ENCODE peak calls at places on chromosomes 1 and 21, in nine cellular contexts. S is fibroblast of lung; P is PC-9; R is CD8-positive, alpha-beta T cell; X is colonic mucosa; A is OCI-LY7; T is cardiac muscle cell; C is A549; G is neural progenitor cell. J is an unnamed sample. For H3K9me3, the result is how much of the 10 kb centered on the place peaks cover.

GRCh38 chr1:31788825-31789256 is 24.7 kb upstream of the ADGRB2 start:
- DNase-seq in S (peak), P (peak), R (no peak), X (no peak), A (peak), T (peak), C (no peak), G (no peak), J (no peak)

GRCh38 chr1:173062156-173062938 is 11.6 kb upstream of the TNFSF18 start:
- DNase-seq in S (peak), P (peak), R (no peak), X (no peak), A (no peak), T (peak), C (no peak), G (no peak), J (no peak)

GRCh38 chr1:44713321-44713781 is 17.6 kb downstream of the RNU5D-1 start:
- DNase-seq in S (no peak), P (peak), R (no peak), X (no peak), A (peak), T (no peak), C (no peak), G (no peak), J (no peak)

GRCh38 chr1:177849130-177849529 is 120.7 kb downstream of the SEC16B start:
- DNase-seq in S (peak), P (no peak), R (no peak), X (no peak), A (no peak), T (peak), C (no peak), G (no peak), J (no peak)

GRCh38 chr1:154951901-154952657 is 3.8 kb downstream of the PBXIP1 start:
- DNase-seq in S (no peak), P (no peak), R (peak), X (no peak), A (peak), T (no peak), C (no peak), G (no peak), J (no peak)

GRCh38 chr1:66563094-66563800 is 29.3 kb downstream of the SGIP1 start:
- DNase-seq in S (peak), P (peak), R (no peak), X (no peak), A (no peak), T (peak), C (no peak), G (no peak), J (no peak)

GRCh38 chr1:76074321-76075187 is at the start of gene ST6GALNAC3:
- DNase-seq in S (peak), P (no peak), R (peak), X (peak), A (no peak), T (peak), C (peak), G (peak), J (peak)

GRCh38 chr1:227192163-227192562 is 126.1 kb downstream of the CDC42BPA start:
- DNase-seq in S (peak), P (no peak), R (no peak), X (peak), A (no peak), T (peak), C (no peak), G (no peak), J (no peak)

GRCh38 chr1:925532-926421 is 2.1 kb downstream of the SAMD11 start:
- DNase-seq in S (peak), P (no peak), R (no peak), X (no peak), A (no peak), T (peak), C (no peak), G (peak), J (no peak)

GRCh38 chr1:16073490-16074104 is at the start of gene FAM131C:
- DNase-seq in S (no peak), P (no peak), R (no peak), X (peak), A (peak), T (no peak), C (peak), G (peak), J (peak)

GRCh38 chr1:115123116-115123515 is 33.8 kb upstream of the TSPAN2 start:
- DNase-seq in S (no peak), P (no peak), R (no peak), X (no peak), A (no peak), T (no peak), C (no peak), G (no peak), J (no peak)

GRCh38 chr1:1101503-1101902 is 14.4 kb downstream of the C1orf159 start:
- DNase-seq in S (no peak), P (no peak), R (no peak), X (no peak), A (no peak), T (no peak), C (no peak), G (no peak), J (no peak)

GRCh38 chr1:182995894-182996293 is 27.3 kb upstream of the LAMC1 start:
- DNase-seq in S (no peak), P (no peak), R (no peak), X (no peak), A (no peak), T (peak), C (no peak), G (no peak), J (no peak)

GRCh38 chr1:8409666-8410065 is 91.8 kb downstream of the SLC45A1 start:
- DNase-seq in S (no peak), P (no peak), R (no peak), X (no peak), A (no peak), T (no peak), C (no peak), G (no peak), J (no peak)

GRCh38 chr1:234666206-234666605 is 56.2 kb upstream of the IRF2BP2 start:
- DNase-seq in S (no peak), P (no peak), R (no peak), X (no peak), A (no peak), T (no peak), C (no peak), G (no peak), J (peak)

GRCh38 chr1:200319143-200319542 is 90.7 kb downstream of the ZNF281 start:
- DNase-seq in S (no peak), P (no peak), R (no peak), X (no peak), A (no peak), T (no peak), C (no peak), G (no peak), J (no peak)

GRCh38 chr1:202264300-202265075 is 70.9 kb downstream of the LGR6 start:
- DNase-seq in S (no peak), P (no peak), R (no peak), X (no peak), A (no peak), T (peak), C (no peak), G (no peak), J (no peak)

GRCh38 chr1:50978144-50978851 is 8.3 kb downstream of the CDKN2C start:
- DNase-seq in S (peak), P (peak), R (no peak), X (peak), A (peak), T (peak), C (no peak), G (peak), J (peak)

GRCh38 chr1:155569988-155570592 is 7.5 kb upstream of the ASH1L start:
- DNase-seq in S (peak), P (no peak), R (no peak), X (no peak), A (no peak), T (peak), C (no peak), G (no peak), J (no peak)

GRCh38 chr1:65197636-65198035 is 49.6 kb downstream of the AK4 start:
- DNase-seq in S (no peak), P (no peak), R (no peak), X (no peak), A (no peak), T (no peak), C (no peak), G (no peak), J (no peak)

GRCh38 chr21:29299046-29299905 is 554 bp downstream of the BACH1 start:
- DNase-seq in S (peak), P (no peak), R (peak), X (peak), A (peak), T (peak), C (peak), G (peak), J (peak)

GRCh38 chr1:43608789-43609188 is 41.2 kb upstream of the KDM4A start:
- DNase-seq in S (no peak), P (peak), R (no peak), X (no peak), A (no peak), T (no peak), C (no peak), G (no peak), J (no peak)
- TF ChIP-seq CTCF in S (no peak), P (no peak), R (no peak), X (no peak), A (no peak), T (no peak), C (no peak), G (no peak), J (no peak)

DNA sequence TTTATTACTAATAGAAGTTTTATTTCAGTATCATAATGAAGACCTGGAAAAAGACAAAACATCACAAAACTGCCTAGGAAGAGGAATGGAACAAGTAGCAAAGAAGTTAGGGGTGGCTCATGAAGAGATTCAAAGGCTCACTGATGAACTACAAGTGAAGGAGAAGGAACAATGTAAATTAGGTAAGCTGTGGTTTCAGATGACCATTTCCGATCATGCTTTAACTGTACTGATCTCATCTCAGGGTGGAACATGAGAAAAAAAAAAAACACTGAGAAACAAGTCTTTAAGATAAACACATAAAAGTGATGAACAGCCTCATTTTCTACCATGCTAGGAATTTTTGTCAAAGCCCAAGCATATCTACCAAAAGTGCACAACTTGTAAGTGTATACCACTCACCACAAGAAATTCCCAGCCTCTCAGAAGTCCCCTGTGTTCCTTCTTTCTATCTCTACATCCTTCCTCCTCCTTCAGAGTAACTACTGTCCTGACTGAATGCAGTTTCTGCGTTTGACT is 19.6 kb downstream of the CCDC30 start:
- DNase-seq in S (no peak), P (no peak), R (no peak), X (no peak), A (no peak), T (no peak), C (no peak), G (no peak), J (no peak)
- H3K9me3 ChIP-seq in S (under half), P (under half), R (under half), X (under half), A (under half), T (under half), C (under half), G (under half), J (under half)

GRCh38 chr1:20978413-20978812 is 191.3 kb upstream of the HP1BP3 start:
- DNase-seq in S (no peak), P (no peak), R (no peak), X (no peak), A (no peak), T (peak), C (no peak), G (no peak), J (no peak)

GRCh38 chr1:20983297-20983889 is 193.3 kb downstream of the EIF4G3 start:
- DNase-seq in S (no peak), P (no peak), R (no peak), X (no peak), A (no peak), T (no peak), C (no peak), G (no peak), J (no peak)

GRCh38 chr1:20980051-20980450 is 192.9 kb upstream of the HP1BP3 start:
- DNase-seq in S (no peak), P (no peak), R (no peak), X (no peak), A (no peak), T (no peak), C (no peak), G (no peak), J (no peak)

DNA sequence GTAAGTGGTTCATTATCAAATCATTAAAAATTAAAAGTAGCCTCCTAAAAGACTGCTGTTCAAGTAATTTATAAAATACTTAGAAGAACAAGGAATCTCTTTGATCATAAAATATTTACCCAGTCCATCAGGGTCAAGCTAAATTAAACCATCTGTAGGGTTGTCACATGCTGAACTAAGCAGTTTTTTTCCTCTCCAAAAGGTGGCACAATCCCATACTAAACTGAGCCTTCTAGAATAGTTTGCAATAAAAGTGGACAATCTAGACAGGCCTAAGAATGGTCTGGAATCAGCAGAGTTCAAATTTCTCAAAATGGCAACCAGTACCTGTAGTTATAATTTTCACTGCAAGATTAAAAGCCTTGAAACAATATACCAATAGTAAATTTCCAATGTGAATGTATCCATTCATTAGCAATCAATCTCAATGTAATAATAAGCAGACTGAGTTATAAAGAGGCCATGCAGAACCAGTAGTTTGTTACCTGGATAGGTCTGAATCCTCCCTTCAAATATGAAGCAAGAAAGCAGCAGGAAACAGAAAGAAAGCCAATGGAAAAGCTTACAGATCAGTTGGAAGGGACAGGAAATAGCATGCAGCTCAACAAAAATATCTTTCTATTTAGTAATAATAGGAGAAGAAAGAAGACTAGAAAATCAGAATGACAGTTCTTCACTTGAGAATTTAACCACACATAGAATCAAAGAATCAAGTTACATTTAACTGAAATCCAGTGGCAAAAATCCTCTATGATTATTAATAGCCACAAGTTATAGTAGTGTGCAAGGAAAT is 194.6 kb downstream of the EIF4G3 start:
- DNase-seq in S (peak), P (no peak), R (no peak), X (no peak), A (peak), T (peak), C (no peak), G (no peak), J (no peak)
- TF ChIP-seq CTCF in S (peak), P (no peak), R (no peak), X (peak), A (peak), T (peak), C (peak), G (peak), J (no peak)

GRCh38 chr1:2879591-2879990 is 78.1 kb upstream of the TTC34 start:
- DNase-seq in S (no peak), P (no peak), R (no peak), X (no peak), A (no peak), T (no peak), C (no peak), G (no peak), J (no peak)

GRCh38 chr1:2879026-2879425 is 77.5 kb upstream of the TTC34 start:
- DNase-seq in S (no peak), P (no peak), R (no peak), X (no peak), A (no peak), T (no peak), C (no peak), G (no peak), J (no peak)

GRCh38 chr1:2880086-2880485 is 78.6 kb upstream of the TTC34 start:
- DNase-seq in S (no peak), P (no peak), R (no peak), X (no peak), A (no peak), T (no peak), C (no peak), G (no peak), J (no peak)

GRCh38 chr1:2877391-2877790 is 75.9 kb upstream of the TTC34 start:
- DNase-seq in S (no peak), P (no peak), R (no peak), X (no peak), A (no peak), T (no peak), C (no peak), G (no peak), J (no peak)

DNA sequence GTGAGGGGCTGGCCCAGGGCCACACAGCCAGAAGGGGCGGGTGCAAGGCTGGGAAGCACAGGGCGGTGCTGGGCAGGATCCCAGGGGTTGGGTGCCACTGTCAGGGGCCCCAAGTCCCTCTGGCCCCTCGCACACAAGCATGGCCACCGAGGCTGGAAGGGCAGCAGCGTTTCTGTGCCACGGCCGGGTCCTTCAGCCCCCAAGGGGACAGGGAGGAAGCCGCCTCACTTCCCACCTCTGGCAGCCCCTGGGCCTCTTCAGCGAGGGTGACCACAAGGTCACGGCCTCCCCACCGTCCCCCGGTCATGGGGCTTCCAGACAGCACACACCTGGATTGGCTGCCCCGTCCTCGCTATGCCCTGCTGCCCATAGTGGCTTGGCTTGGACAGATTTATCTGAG is 77.1 kb upstream of the TTC34 start:
- DNase-seq in S (no peak), P (no peak), R (no peak), X (no peak), A (no peak), T (no peak), C (no peak), G (no peak), J (no peak)
- H3K9me3 ChIP-seq in S (under half), P (under half), R (under half), X (under half), A (under half), T (under half), C (under half), G (under half), J (under half)

GRCh38 chr1:204468206-204468605 is 26.4 kb downstream of the PIK3C2B start:
- DNase-seq in S (no peak), P (no peak), R (no peak), X (no peak), A (no peak), T (no peak), C (no peak), G (no peak), J (no peak)
- TF ChIP-seq CTCF in S (no peak), P (no peak), R (no peak), X (no peak), A (no peak), T (no peak), C (no peak), G (no peak), J (no peak)

GRCh38 chr1:220595179-220595578 is 67.2 kb downstream of the MARK1 start:
- DNase-seq in S (no peak), P (no peak), R (no peak), X (no peak), A (no peak), T (no peak), C (no peak), G (no peak), J (no peak)
- H3K9me3 ChIP-seq in S (under half), P (under half), R (under half), X (under half), A (under half), T (under half), C (under half), G (under half), J (under half)

DNA sequence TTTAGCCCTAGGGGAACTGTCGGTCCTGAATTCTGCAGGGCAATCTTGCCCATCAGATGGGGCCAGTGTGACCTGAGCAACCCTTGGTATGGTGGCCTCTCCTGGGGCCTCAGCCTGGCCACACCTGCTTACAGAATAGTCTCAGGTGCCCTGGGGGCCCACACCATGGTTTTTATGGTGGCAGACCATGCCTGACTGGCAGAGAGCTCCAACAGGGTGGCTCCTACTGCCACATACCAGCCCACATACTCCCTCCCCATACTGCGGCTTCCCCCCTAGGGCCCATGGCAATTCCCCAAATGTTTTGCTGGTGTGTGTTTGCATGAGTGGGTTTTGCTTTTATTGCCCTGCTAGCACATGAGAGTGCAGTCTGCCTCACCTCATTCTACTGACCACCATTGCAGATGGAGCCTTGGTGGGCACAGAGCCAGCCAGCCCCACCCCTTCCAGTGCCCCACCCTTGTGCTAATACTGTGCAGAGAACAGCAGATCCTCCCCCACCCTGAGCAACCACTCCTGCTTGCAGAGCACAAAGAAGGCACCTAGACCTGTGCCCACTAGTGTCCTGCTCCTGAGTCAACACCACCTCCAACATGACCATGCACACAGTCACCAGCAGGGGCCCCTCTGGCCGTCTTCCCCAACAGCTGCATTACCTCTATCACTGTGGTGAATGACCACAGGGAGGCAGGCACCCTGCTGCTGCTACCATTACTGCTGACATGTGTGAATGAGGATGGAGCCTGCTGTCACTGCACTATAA is 86.8 kb downstream of the GDAP2 start:
- DNase-seq in S (no peak), P (no peak), R (no peak), X (no peak), A (peak), T (no peak), C (no peak), G (no peak), J (no peak)
- TF ChIP-seq CTCF in S (no peak), P (no peak), R (no peak), X (no peak), A (no peak), T (no peak), C (no peak), G (peak), J (no peak)

J was measured in testis.